ENCODE peak calls at places on chromosomes 11 and 22, in four cellular contexts. F is mucosa of descending colon, N is cardiac muscle cell, C is colonic mucosa. O is an unnamed sample.

GRCh38 chr11:126318642-126319373 is 14.9 kb downstream of the DCPS start:
- DNase-seq in F (no peak), N (no peak), C (no peak), O (no peak)

GRCh38 chr11:62911137-62912130 is 9.7 kb downstream of the CHRM1 start:
- DNase-seq in F (no peak), N (no peak), C (no peak), O (no peak)

GRCh38 chr11:103618532-103618931 is 417.9 kb upstream of the DDI1 start:
- DNase-seq in F (no peak), N (no peak), C (no peak), O (no peak)

GRCh38 chr11:120248551-120249278 is 8.8 kb downstream of the POU2F3 start:
- DNase-seq in F (no peak), N (no peak), C (no peak), O (no peak)

GRCh38 chr11:10158461-10158860 is 135.6 kb downstream of the SBF2 start:
- DNase-seq in F (no peak), N (no peak), C (no peak), O (no peak)

GRCh38 chr11:131033151-131033651 is 116.9 kb upstream of the SNX19 start:
- DNase-seq in F (no peak), N (no peak), C (no peak), O (no peak)

GRCh38 chr11:17848709-17849108 is 114.1 kb downstream of the KCNC1 start:
- DNase-seq in F (no peak), N (no peak), C (no peak), O (no peak)

GRCh38 chr11:82003671-82004148 is 730.0 kb downstream of the FAM181B start:
- DNase-seq in F (no peak), N (no peak), C (no peak), O (no peak)

GRCh38 chr11:111000400-111001090 is 245.0 kb upstream of the POU2AF2 start:
- DNase-seq in F (no peak), N (no peak), C (no peak), O (no peak)

GRCh38 chr11:118051611-118052461 is 25.0 kb upstream of the TMPRSS4 start:
- DNase-seq in F (no peak), N (no peak), C (no peak), O (peak; percentile 53)

GRCh38 chr11:110243804-110244203 is 52.6 kb downstream of the RDX start:
- DNase-seq in F (no peak), N (no peak), C (no peak), O (no peak)

GRCh38 chr22:29359469-29359868 is 28.9 kb downstream of the AP1B1 start:
- DNase-seq in F (peak; percentile 65), N (peak; percentile 89), C (peak; percentile 59), O (no peak)

GRCh38 chr11:59857444-59858434 is 8.5 kb downstream of the TCN1 start:
- DNase-seq in F (no peak), N (no peak), C (no peak), O (peak; percentile 4)

GRCh38 chr11:73760680-73761402 is at the start of gene RAB6A:
- DNase-seq in F (peak; percentile 100), N (peak; percentile 100), C (peak; percentile 100), O (peak; percentile 99)

GRCh38 chr11:8614497-8614896 is 20.5 kb upstream of the STK33 start:
- DNase-seq in F (no peak), N (no peak), C (no peak), O (no peak)

GRCh38 chr11:70834277-70834940 is 418.0 kb downstream of the SHANK2 start:
- DNase-seq in F (no peak), N (no peak), C (no peak), O (no peak)

GRCh38 chr11:70763606-70764005 is 365.3 kb downstream of the CTTN start:
- DNase-seq in F (no peak), N (no peak), C (no peak), O (no peak)

GRCh38 chr11:87300640-87301381 is 263.1 kb downstream of the TMEM135 start:
- DNase-seq in F (no peak), N (no peak), C (no peak), O (no peak)

DNA sequence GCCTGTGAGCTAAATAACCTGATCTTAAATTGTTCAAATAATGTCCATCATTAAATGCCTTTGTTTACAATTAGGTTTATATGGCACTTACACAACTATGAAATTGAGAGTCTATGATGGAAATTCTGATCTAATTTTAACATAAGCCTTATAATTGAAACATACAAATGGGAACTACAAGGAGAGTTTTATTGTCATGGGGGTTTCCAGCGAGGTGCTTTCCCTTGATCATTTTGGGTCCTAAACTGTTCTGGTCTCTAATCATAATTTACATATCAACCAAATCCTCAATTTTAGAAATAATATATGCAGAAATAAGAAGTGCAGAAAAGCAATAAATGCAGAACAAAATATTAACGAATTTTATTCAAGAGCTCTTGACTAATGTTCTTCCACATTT is 44.9 kb downstream of the RRAS2 start:
- DNase-seq in F (no peak), N (no peak), C (no peak), O (no peak)
- H3K4me1 ChIP-seq in F (peaks cover 15% of the 10 kb centered on the region), N (peaks cover 25% of the 10 kb centered on the region), C (peaks cover 3% of the 10 kb centered on the region), O (peaks cover 5% of the 10 kb centered on the region)

GRCh38 chr22:23566716-23567475 is 13.2 kb downstream of the IGLL1 start:
- DNase-seq in F (no peak), N (no peak), C (no peak), O (no peak)
- H3K4me3 ChIP-seq in F (no peak overlapping the region), N (peak overlapping the region; percentile 35), C (no peak overlapping the region), O (no peak overlapping the region)

DNA sequence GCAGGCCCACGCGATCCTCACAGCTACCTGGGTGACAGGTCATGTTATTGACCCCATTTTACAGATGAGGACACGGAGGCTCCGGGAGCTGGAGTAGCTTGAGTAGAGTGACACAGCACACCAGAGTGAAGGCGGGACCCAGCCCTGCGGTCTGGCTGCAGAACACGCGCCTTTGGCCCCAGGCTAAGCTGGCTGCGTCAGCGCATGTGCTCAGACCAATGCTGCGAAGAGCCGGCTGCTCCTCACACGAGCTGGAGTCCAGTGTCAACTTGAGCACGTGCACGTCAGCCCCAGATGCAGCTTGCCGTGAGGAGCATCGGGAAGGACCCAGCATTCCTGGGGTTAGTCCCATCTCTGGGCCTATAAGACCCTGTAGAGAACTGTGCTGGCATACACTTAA is 49.9 kb downstream of the SCUBE1 start:
- DNase-seq in F (no peak), N (no peak), C (peak; percentile 37), O (no peak)
- H3K4me1 ChIP-seq in F (peaks cover 7% of the 10 kb centered on the region), N (peaks cover 2% of the 10 kb centered on the region), C (no peaks in the 10 kb centered on the region), O (no peaks in the 10 kb centered on the region)

GRCh38 chr11:84612645-84613044 is 1014.5 kb downstream of the DLG2 start:
- DNase-seq in F (no peak), N (no peak), C (no peak), O (no peak)

GRCh38 chr11:84608788-84609309 is 1018.3 kb downstream of the DLG2 start:
- DNase-seq in F (no peak), N (no peak), C (no peak), O (no peak)

GRCh38 chr11:84607975-84608787 is 1019.0 kb downstream of the DLG2 start:
- DNase-seq in F (no peak), N (no peak), C (no peak), O (no peak)
- H3K4me3 ChIP-seq in F (no peak overlapping the region), N (no peak overlapping the region), C (no peak overlapping the region), O (no peak overlapping the region)

GRCh38 chr22:19753996-19754700 is 6.4 kb upstream of the TBX1 start:
- DNase-seq in F (no peak), N (no peak), C (no peak), O (no peak)
- H3K4me1 ChIP-seq in F (peaks cover 7% of the 10 kb centered on the region), N (peaks cover 9% of the 10 kb centered on the region), C (peaks cover 3% of the 10 kb centered on the region), O (peaks cover 25% of the 10 kb centered on the region)

O was measured in effector memory CD4-positive, alpha-beta T cell.